ENCODE peak calls at places on chromosomes 12 and 14, in eight cellular contexts. One of them, this sample, is unnamed.

GRCh38 chr14:104203071-104203425 is 64.7 kb downstream of the KIF26A start:
- DNase-seq in IMR-90: no peak
- DNase-seq in uterus: no peak
- DNase-seq in PC-9: no peak
- DNase-seq in endodermal cell: no peak
- DNase-seq in neural progenitor cell: no peak
- DNase-seq in CD8-positive, alpha-beta T cell: no peak
- DNase-seq in adrenal gland: no peak
- DNase-seq in this sample: no peak

GRCh38 chr14:93099643-93100042 is 16.1 kb downstream of the ITPK1 start:
- DNase-seq in IMR-90: no peak
- DNase-seq in uterus: no peak
- DNase-seq in PC-9: no peak
- DNase-seq in endodermal cell: no peak
- DNase-seq in neural progenitor cell: no peak
- DNase-seq in CD8-positive, alpha-beta T cell: no peak
- DNase-seq in adrenal gland: no peak
- DNase-seq in this sample: no peak

GRCh38 chr12:56522486-56523193 is 1.0 kb downstream of the RBMS2 start:
- DNase-seq in IMR-90: peak
- DNase-seq in uterus: no peak
- DNase-seq in PC-9: no peak
- DNase-seq in endodermal cell: peak
- DNase-seq in neural progenitor cell: peak
- DNase-seq in CD8-positive, alpha-beta T cell: no peak
- DNase-seq in adrenal gland: no peak
- DNase-seq in this sample: no peak

GRCh38 chr12:67630373-67631088 is 18.0 kb upstream of the DYRK2 start:
- DNase-seq in IMR-90: no peak
- DNase-seq in uterus: peak
- DNase-seq in PC-9: peak
- DNase-seq in endodermal cell: peak
- DNase-seq in neural progenitor cell: peak
- DNase-seq in CD8-positive, alpha-beta T cell: peak
- DNase-seq in adrenal gland: no peak
- DNase-seq in this sample: no peak

GRCh38 chr14:96160030-96160912 is 44.4 kb upstream of the BDKRB2 start:
- DNase-seq in IMR-90: no peak
- DNase-seq in uterus: no peak
- DNase-seq in PC-9: no peak
- DNase-seq in endodermal cell: peak
- DNase-seq in neural progenitor cell: no peak
- DNase-seq in CD8-positive, alpha-beta T cell: peak
- DNase-seq in adrenal gland: no peak
- DNase-seq in this sample: no peak

GRCh38 chr12:113413488-113413939 is 8.7 kb upstream of the SDSL start:
- DNase-seq in IMR-90: peak
- DNase-seq in uterus: no peak
- DNase-seq in PC-9: no peak
- DNase-seq in endodermal cell: peak
- DNase-seq in neural progenitor cell: no peak
- DNase-seq in CD8-positive, alpha-beta T cell: no peak
- DNase-seq in adrenal gland: no peak
- DNase-seq in this sample: peak

GRCh38 chr12:91778938-91779400 is 366.7 kb downstream of the BTG1 start:
- DNase-seq in IMR-90: peak
- DNase-seq in uterus: peak
- DNase-seq in PC-9: peak
- DNase-seq in endodermal cell: no peak
- DNase-seq in neural progenitor cell: no peak
- DNase-seq in CD8-positive, alpha-beta T cell: peak
- DNase-seq in adrenal gland: peak
- DNase-seq in this sample: peak

GRCh38 chr14:81927069-81927468 is 393.4 kb upstream of the SEL1L start:
- DNase-seq in IMR-90: no peak
- DNase-seq in uterus: no peak
- DNase-seq in PC-9: no peak
- DNase-seq in endodermal cell: no peak
- DNase-seq in neural progenitor cell: peak
- DNase-seq in CD8-positive, alpha-beta T cell: no peak
- DNase-seq in adrenal gland: no peak
- DNase-seq in this sample: no peak

GRCh38 chr14:77738559-77739250 is 22.3 kb downstream of the SNW1 start:
- DNase-seq in IMR-90: peak
- DNase-seq in uterus: no peak
- DNase-seq in PC-9: no peak
- DNase-seq in endodermal cell: no peak
- DNase-seq in neural progenitor cell: no peak
- DNase-seq in CD8-positive, alpha-beta T cell: no peak
- DNase-seq in adrenal gland: peak
- DNase-seq in this sample: peak

DNA sequence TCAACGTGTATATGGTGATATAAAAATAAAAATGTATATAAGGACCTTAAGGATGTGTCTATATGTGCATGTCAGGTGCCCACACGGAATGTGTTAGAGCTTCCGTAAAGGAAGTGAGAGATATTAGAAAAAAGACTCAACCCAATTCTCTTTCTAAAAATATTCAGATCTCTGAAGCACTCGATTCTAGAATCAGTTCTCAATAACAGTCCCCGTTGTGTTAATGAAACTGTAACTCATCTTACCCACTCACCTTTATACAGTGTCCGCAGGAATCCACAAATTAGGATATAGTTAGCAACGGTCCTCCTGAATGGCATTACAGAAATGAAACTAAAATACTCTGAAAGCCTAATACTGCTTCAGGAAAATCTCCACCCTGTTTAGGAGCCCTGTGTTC is 29.3 kb downstream of the GRIN2B start:
- DNase-seq in IMR-90: no peak
- DNase-seq in uterus: no peak
- DNase-seq in PC-9: no peak
- DNase-seq in endodermal cell: no peak
- DNase-seq in neural progenitor cell: no peak
- DNase-seq in CD8-positive, alpha-beta T cell: no peak
- DNase-seq in adrenal gland: no peak
- DNase-seq in this sample: no peak
- H3K4me3 ChIP-seq in IMR-90: no peak
- H3K4me3 ChIP-seq in uterus: no peak
- H3K4me3 ChIP-seq in PC-9: no peak
- H3K4me3 ChIP-seq in endodermal cell: no peak
- H3K4me3 ChIP-seq in neural progenitor cell: no peak
- H3K4me3 ChIP-seq in CD8-positive, alpha-beta T cell: no peak
- H3K4me3 ChIP-seq in adrenal gland: no peak
- H3K4me3 ChIP-seq in this sample: no peak

GRCh38 chr12:46343122-46343852 is 29.3 kb downstream of the SLC38A2 start:
- DNase-seq in IMR-90: no peak
- DNase-seq in uterus: no peak
- DNase-seq in PC-9: no peak
- DNase-seq in endodermal cell: no peak
- DNase-seq in neural progenitor cell: no peak
- DNase-seq in CD8-positive, alpha-beta T cell: no peak
- DNase-seq in adrenal gland: no peak
- DNase-seq in this sample: no peak

GRCh38 chr12:46339051-46339450 is 33.5 kb downstream of the SLC38A2 start:
- DNase-seq in IMR-90: no peak
- DNase-seq in uterus: no peak
- DNase-seq in PC-9: no peak
- DNase-seq in endodermal cell: no peak
- DNase-seq in neural progenitor cell: no peak
- DNase-seq in CD8-positive, alpha-beta T cell: no peak
- DNase-seq in adrenal gland: no peak
- DNase-seq in this sample: no peak

DNA sequence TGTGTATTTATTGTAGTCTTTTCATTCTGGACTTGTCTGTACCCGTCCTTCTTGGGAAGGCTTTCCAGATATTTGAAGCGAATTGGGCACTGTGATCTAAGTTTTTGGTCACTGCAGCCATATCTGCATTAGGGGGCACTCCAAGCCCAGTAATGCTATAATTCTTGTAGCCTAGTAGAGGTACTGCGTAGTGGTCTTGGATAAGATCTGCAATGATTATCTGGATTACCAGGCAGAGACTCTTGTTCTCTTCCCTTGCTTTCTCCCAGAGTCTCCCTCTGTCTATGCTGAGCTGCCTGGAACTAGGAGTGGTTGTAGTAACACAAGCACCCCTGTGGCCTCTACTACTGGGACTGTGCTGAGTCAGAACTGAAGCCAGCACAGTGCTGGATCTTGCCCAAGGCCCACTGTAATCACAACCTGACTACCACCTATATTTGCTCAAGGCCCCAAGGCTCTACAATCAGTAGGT is 30.0 kb downstream of the SLC38A2 start:
- DNase-seq in IMR-90: peak
- DNase-seq in uterus: peak
- DNase-seq in PC-9: no peak
- DNase-seq in endodermal cell: peak
- DNase-seq in neural progenitor cell: peak
- DNase-seq in CD8-positive, alpha-beta T cell: peak
- DNase-seq in adrenal gland: no peak
- DNase-seq in this sample: peak
- TF ChIP-seq CTCF in IMR-90: peak
- TF ChIP-seq CTCF in uterus: peak
- TF ChIP-seq CTCF in PC-9: peak
- TF ChIP-seq CTCF in endodermal cell: peak
- TF ChIP-seq CTCF in neural progenitor cell: peak
- TF ChIP-seq CTCF in CD8-positive, alpha-beta T cell: peak
- TF ChIP-seq CTCF in adrenal gland: peak
- TF ChIP-seq CTCF in this sample: peak

GRCh38 chr12:112102127-112102526 is 6.5 kb downstream of the NAA25 start:
- DNase-seq in IMR-90: no peak
- DNase-seq in uterus: no peak
- DNase-seq in PC-9: no peak
- DNase-seq in endodermal cell: peak
- DNase-seq in neural progenitor cell: no peak
- DNase-seq in CD8-positive, alpha-beta T cell: no peak
- DNase-seq in adrenal gland: no peak
- DNase-seq in this sample: no peak

GRCh38 chr12:112103758-112104504 is 4.7 kb downstream of the NAA25 start:
- DNase-seq in IMR-90: no peak
- DNase-seq in uterus: no peak
- DNase-seq in PC-9: no peak
- DNase-seq in endodermal cell: peak
- DNase-seq in neural progenitor cell: no peak
- DNase-seq in CD8-positive, alpha-beta T cell: no peak
- DNase-seq in adrenal gland: no peak
- DNase-seq in this sample: no peak

GRCh38 chr12:112107306-112107705 is 1.3 kb downstream of the NAA25 start:
- DNase-seq in IMR-90: no peak
- DNase-seq in uterus: no peak
- DNase-seq in PC-9: no peak
- DNase-seq in endodermal cell: peak
- DNase-seq in neural progenitor cell: no peak
- DNase-seq in CD8-positive, alpha-beta T cell: no peak
- DNase-seq in adrenal gland: no peak
- DNase-seq in this sample: no peak

GRCh38 chr12:112107728-112108447 is 695 bp downstream of the NAA25 start:
- DNase-seq in IMR-90: no peak
- DNase-seq in uterus: no peak
- DNase-seq in PC-9: no peak
- DNase-seq in endodermal cell: peak
- DNase-seq in neural progenitor cell: peak
- DNase-seq in CD8-positive, alpha-beta T cell: peak
- DNase-seq in adrenal gland: peak
- DNase-seq in this sample: no peak

DNA sequence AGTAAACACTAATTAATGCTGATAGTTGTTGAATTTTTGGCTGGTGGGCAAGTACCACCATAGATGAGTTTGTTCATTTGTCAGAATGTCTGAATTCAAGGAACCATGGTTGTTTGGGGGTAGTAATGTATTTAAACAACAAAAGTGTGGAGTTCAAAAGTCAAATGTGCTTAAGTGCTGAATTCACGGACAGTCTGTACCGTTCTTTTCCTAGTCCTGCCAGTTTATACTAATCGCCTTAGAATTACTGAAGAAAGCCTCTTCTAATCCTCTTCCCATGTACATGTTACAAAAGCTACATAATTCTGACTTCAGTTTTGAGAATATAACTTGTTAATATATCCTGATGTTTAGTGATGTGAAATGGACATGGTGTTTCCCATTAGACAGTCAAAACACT is 2.7 kb downstream of the NAA25 start:
- DNase-seq in IMR-90: no peak
- DNase-seq in uterus: no peak
- DNase-seq in PC-9: no peak
- DNase-seq in endodermal cell: peak
- DNase-seq in neural progenitor cell: no peak
- DNase-seq in CD8-positive, alpha-beta T cell: no peak
- DNase-seq in adrenal gland: no peak
- DNase-seq in this sample: no peak
- H3K4me3 ChIP-seq in IMR-90: no peak
- H3K4me3 ChIP-seq in uterus: no peak
- H3K4me3 ChIP-seq in PC-9: no peak
- H3K4me3 ChIP-seq in endodermal cell: peak
- H3K4me3 ChIP-seq in neural progenitor cell: no peak
- H3K4me3 ChIP-seq in CD8-positive, alpha-beta T cell: no peak
- H3K4me3 ChIP-seq in adrenal gland: no peak
- H3K4me3 ChIP-seq in this sample: no peak

DNA sequence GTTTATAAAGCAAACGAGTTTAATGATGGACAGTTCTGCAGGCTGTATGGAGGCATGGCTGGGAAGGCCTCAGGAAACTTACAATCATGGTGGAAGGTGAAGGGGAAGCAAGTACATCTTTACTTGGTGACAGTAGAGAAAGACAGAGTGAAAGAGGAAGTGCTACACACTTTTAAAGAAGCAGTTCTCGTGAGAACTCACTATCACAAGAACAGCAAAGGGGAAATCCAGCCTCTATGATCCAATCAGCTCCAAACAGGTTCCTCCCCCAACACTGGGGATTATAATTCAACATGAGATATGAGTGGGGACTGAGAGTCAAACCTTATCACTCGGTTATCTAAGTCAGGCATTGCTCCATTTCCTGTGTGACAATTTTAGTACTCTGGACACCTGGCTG is 189.9 kb upstream of the CNTN1 start:
- DNase-seq in IMR-90: no peak
- DNase-seq in uterus: no peak
- DNase-seq in PC-9: no peak
- DNase-seq in endodermal cell: no peak
- DNase-seq in neural progenitor cell: no peak
- DNase-seq in CD8-positive, alpha-beta T cell: no peak
- DNase-seq in adrenal gland: no peak
- DNase-seq in this sample: no peak
- TF ChIP-seq CTCF in IMR-90: no peak
- TF ChIP-seq CTCF in uterus: no peak
- TF ChIP-seq CTCF in PC-9: no peak
- TF ChIP-seq CTCF in endodermal cell: no peak
- TF ChIP-seq CTCF in neural progenitor cell: no peak
- TF ChIP-seq CTCF in CD8-positive, alpha-beta T cell: no peak
- TF ChIP-seq CTCF in adrenal gland: no peak
- TF ChIP-seq CTCF in this sample: no peak

This sample was measured in fibroblast of mammary gland.